ENCODE peak calls at places on chromosomes 7 and 10, in four cellular contexts. K is HepG2, O is GM12878, D is K562. L is an unnamed sample.

GRCh38 chr7:31953432-31953831 is 116.8 kb downstream of the PDE1C start:
- DNase-seq in K (no peak), D (no peak), O (no peak), L (no peak)

GRCh38 chr10:48199580-48200377 is 74.7 kb downstream of the FRMPD2 start:
- DNase-seq in K (no peak), D (no peak), O (no peak), L (no peak)

GRCh38 chr7:98569606-98570337 is 47.3 kb upstream of the NPTX2 start:
- DNase-seq in O (no peak), D (no peak), K (no peak), L (no peak)

GRCh38 chr7:155188821-155189599 is 108.7 kb upstream of the INSIG1 start:
- DNase-seq in K (no peak), O (no peak), D (no peak), L (no peak)

GRCh38 chr10:3406556-3406955 is 234.0 kb upstream of the PITRM1 start:
- DNase-seq in K (no peak), O (no peak), D (no peak), L (no peak)

GRCh38 chr10:78805176-78805575 is 263.6 kb upstream of the ZMIZ1 start:
- DNase-seq in K (no peak), O (no peak), D (no peak), L (no peak)

GRCh38 chr10:101380353-101381017 is 26.5 kb downstream of the BTRC start:
- DNase-seq in K (no peak), D (no peak), O (no peak), L (no peak)

GRCh38 chr7:55028011-55028410 is 9.2 kb downstream of the EGFR start:
- DNase-seq in K (no peak), O (no peak), D (peak), L (no peak)

GRCh38 chr10:113890769-113891168 is 36.3 kb downstream of the NHLRC2 start:
- DNase-seq in K (no peak), O (no peak), D (no peak), L (no peak)

GRCh38 chr7:34928052-34928451 is 109.2 kb downstream of the DPY19L1 start:
- DNase-seq in K (peak), D (peak), O (no peak), L (peak)

GRCh38 chr10:9681655-9682054 is 1336.0 kb upstream of the CELF2 start:
- DNase-seq in O (no peak), K (no peak), D (no peak), L (no peak)

GRCh38 chr10:63628526-63629362 is 107.5 kb downstream of the REEP3 start:
- DNase-seq in K (peak), O (peak), D (peak), L (no peak)

GRCh38 chr10:28975891-28976471 is 298.7 kb downstream of the BAMBI start:
- DNase-seq in D (no peak), O (no peak), K (peak), L (no peak)

GRCh38 chr10:95229724-95230627 is 35.9 kb downstream of the ACSM6 start:
- DNase-seq in K (no peak), D (no peak), O (no peak), L (peak)

GRCh38 chr10:27724287-27724686 is 21.3 kb downstream of the MKX start:
- DNase-seq in D (no peak), K (no peak), O (no peak), L (no peak)

GRCh38 chr7:134699871-134700270 is 53.2 kb downstream of the BPGM start:
- DNase-seq in D (no peak), O (no peak), K (no peak), L (no peak)

GRCh38 chr7:70756789-70757188 is 375.2 kb upstream of the GALNT17 start:
- DNase-seq in D (no peak), O (no peak), K (no peak), L (no peak)

GRCh38 chr10:55400075-55400474 is 599.0 kb upstream of the PCDH15 start:
- DNase-seq in O (no peak), K (no peak), D (no peak), L (no peak)

GRCh38 chr7:19560111-19560883 is 148.5 kb downstream of the POLR1F start:
- DNase-seq in D (no peak), O (no peak), K (no peak), L (no peak)

GRCh38 chr7:32062150-32062549 is 8.1 kb downstream of the PDE1C start:
- DNase-seq in O (no peak), K (peak), D (peak), L (peak)

GRCh38 chr10:110843031-110843430 is 28.7 kb upstream of the PDCD4 start:
- DNase-seq in D (no peak), O (peak), K (no peak), L (no peak)

GRCh38 chr10:83991986-83992753 is 147.1 kb upstream of the GHITM start:
- DNase-seq in D (peak), O (peak), K (peak), L (peak)

GRCh38 chr7:130369831-130370230 is 10.5 kb upstream of the CPA1 start:
- DNase-seq in K (no peak), O (no peak), D (no peak), L (no peak)

GRCh38 chr7:74272305-74273038 is 16.7 kb upstream of the CLIP2 start:
- DNase-seq in K (no peak), O (peak), D (peak), L (peak)

GRCh38 chr10:11403116-11403515 is 208.3 kb downstream of the USP6NL start:
- DNase-seq in O (no peak), K (no peak), D (no peak), L (no peak)

GRCh38 chr7:117273325-117274292 is 49.2 kb downstream of the WNT2 start:
- DNase-seq in O (no peak), D (no peak), K (no peak), L (no peak)
- TF ChIP-seq NR2C2 in O (no peak), D (no peak), K (no peak), L (no peak)

GRCh38 chr10:93813507-93814465 is 56.0 kb downstream of the LGI1 start:
- DNase-seq in O (no peak), D (no peak), K (peak), L (peak)
- TF ChIP-seq NR2C2 in O (no peak), D (no peak), K (no peak), L (no peak)

DNA sequence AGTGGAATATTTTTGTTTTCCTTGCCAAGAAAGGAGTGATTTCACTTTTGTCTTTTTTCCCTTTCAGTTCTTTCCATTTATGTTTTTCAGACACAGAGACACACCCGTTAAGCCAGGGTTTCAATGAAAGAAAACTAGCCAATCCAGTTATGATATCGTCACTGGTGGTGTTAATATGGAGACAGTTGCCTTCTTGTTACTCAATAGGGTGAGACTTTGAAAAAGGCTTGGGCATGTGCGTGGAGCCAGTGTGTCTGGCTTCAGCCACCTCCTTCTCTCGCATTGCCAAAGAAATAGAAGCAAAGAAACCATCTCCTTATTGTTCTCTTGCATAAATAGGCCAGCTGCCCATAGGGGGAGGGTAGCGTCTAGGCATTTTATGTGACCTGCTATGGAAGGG is 84.1 kb upstream of the DLX6 start:
- DNase-seq in K (no peak), O (no peak), D (no peak), L (no peak)
- TF ChIP-seq NR2C2 in K (no peak), O (no peak), D (no peak), L (no peak)

DNA sequence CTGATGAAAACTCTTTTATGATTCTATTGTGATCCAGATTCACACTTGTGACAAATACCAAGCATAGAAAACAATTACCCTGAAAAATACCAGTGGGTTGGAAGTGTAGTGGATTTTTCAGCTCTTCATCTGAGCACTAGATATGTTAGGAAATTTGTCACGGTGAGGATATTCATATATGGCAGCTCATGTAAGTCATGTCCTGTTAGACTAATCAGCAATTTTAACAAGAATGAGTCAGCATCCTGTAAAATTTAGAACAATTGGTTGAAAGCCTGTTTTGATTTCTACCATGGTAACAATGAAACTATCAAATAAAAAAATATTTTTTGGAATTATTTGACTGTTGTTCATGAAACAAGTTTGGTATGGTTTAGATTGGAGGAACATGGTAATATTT is 334.3 kb downstream of the CACNA2D1 start:
- DNase-seq in D (no peak), O (no peak), K (no peak), L (no peak)
- TF ChIP-seq NR2C2 in D (no peak), O (no peak), K (no peak), L (no peak)

GRCh38 chr7:137221467-137221866 is 122.1 kb downstream of the PTN start:
- DNase-seq in O (no peak), K (no peak), D (no peak), L (no peak)
- TF ChIP-seq NR2C2 in O (no peak), K (no peak), D (no peak), L (no peak)

GRCh38 chr7:47379629-47380324 is 202.1 kb downstream of the TNS3 start:
- DNase-seq in O (no peak), K (no peak), D (no peak), L (peak)
- TF ChIP-seq NR2C2 in O (no peak), K (no peak), D (no peak), L (no peak)

GRCh38 chr10:92112462-92112861 is 178.4 kb downstream of the CPEB3 start:
- DNase-seq in O (no peak), K (no peak), D (no peak), L (no peak)

GRCh38 chr10:92111336-92111939 is 179.4 kb downstream of the CPEB3 start:
- DNase-seq in D (no peak), K (peak), O (no peak), L (no peak)

GRCh38 chr10:92108747-92109146 is 182.1 kb downstream of the CPEB3 start:
- DNase-seq in K (no peak), D (no peak), O (no peak), L (no peak)

GRCh38 chr10:92108120-92108519 is 182.8 kb downstream of the CPEB3 start:
- DNase-seq in D (no peak), O (no peak), K (no peak), L (no peak)

GRCh38 chr10:92110039-92110794 is 180.7 kb downstream of the CPEB3 start:
- DNase-seq in K (no peak), O (no peak), D (no peak), L (no peak)
- TF ChIP-seq NR2C2 in K (no peak), O (no peak), D (no peak), L (no peak)

DNA sequence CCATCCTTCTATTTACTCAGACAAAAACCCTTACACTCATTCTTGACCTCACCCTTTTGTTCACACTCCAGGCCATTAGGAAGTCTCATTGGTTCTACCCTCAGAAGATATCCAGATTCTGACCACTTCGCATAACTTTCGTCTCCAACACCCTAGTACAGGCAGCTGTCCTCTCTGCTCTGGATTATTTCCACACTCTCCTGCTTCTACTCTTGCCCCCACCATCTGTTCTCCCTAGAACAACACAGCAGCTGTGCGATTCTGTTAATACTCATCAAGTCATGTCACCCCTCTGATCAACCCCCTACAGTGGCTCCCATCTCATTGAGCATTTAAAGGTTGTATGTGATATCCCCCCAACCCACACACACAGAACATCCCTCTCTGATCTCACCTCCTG is 15.5 kb upstream of the TRIL start:
- DNase-seq in O (no peak), D (no peak), K (no peak), L (no peak)
- TF ChIP-seq NR2C2 in O (no peak), D (no peak), K (no peak), L (no peak)

GRCh38 chr10:45418859-45419672 is 45.0 kb downstream of the ALOX5 start:
- DNase-seq in K (peak), O (peak), D (peak), L (peak)

GRCh38 chr10:45422207-45422606 is 48.2 kb downstream of the ALOX5 start:
- DNase-seq in O (no peak), D (no peak), K (no peak), L (no peak)

GRCh38 chr10:45419673-45420020 is 45.6 kb downstream of the ALOX5 start:
- DNase-seq in K (no peak), D (peak), O (no peak), L (no peak)

GRCh38 chr10:45421231-45422097 is 47.4 kb downstream of the ALOX5 start:
- DNase-seq in D (peak), O (no peak), K (no peak), L (no peak)

GRCh38 chr10:45420453-45421192 is 46.6 kb downstream of the ALOX5 start:
- DNase-seq in K (no peak), O (peak), D (peak), L (no peak)
- TF ChIP-seq NR2C2 in K (no peak), O (no peak), D (no peak), L (no peak)

GRCh38 chr7:33716581-33717477 is 188.5 kb upstream of the BMPER start:
- DNase-seq in K (peak), D (no peak), O (no peak), L (no peak)

GRCh38 chr7:33720139-33720538 is 185.2 kb upstream of the BMPER start:
- DNase-seq in D (no peak), K (no peak), O (no peak), L (no peak)

GRCh38 chr7:33720870-33721269 is 184.5 kb upstream of the BMPER start:
- DNase-seq in K (no peak), D (no peak), O (no peak), L (no peak)

GRCh38 chr7:33721895-33722294 is 183.4 kb upstream of the BMPER start:
- DNase-seq in D (no peak), O (no peak), K (no peak), L (no peak)

GRCh38 chr7:33719059-33719581 is 186.2 kb upstream of the BMPER start:
- DNase-seq in O (no peak), K (no peak), D (no peak), L (no peak)
- TF ChIP-seq NR2C2 in O (no peak), K (no peak), D (no peak), L (no peak)